ENCODE peak calls at places on chromosomes 6 and 20, in six cellular contexts. P is fibroblast of pulmonary artery, V is heart left ventricle, M is AG09309, D is tibial nerve, S is left ventricle myocardium inferior. U is an unnamed sample.

GRCh38 chr20:56519551-56519950 is 5.0 kb upstream of the FAM209A start:
- DNase-seq in P (no peak), V (no peak), M (no peak), D (no peak), S (no peak), U (no peak)

GRCh38 chr20:38748863-38749153 is 548 bp downstream of the ACTR5 start:
- DNase-seq in P (no peak), V (no peak), M (no peak), D (no peak), S (no peak), U (no peak)

GRCh38 chr20:31594558-31595379 is 10.3 kb upstream of the ID1 start:
- DNase-seq in P (no peak), V (peak), M (no peak), D (no peak), S (peak), U (no peak)

GRCh38 chr6:154397491-154398195 is 41.0 kb upstream of the IPCEF1 start:
- DNase-seq in P (no peak), V (no peak), M (no peak), D (no peak), S (no peak), U (no peak)

GRCh38 chr20:63171991-63172390 is 43.9 kb downstream of the YTHDF1 start:
- DNase-seq in P (no peak), V (no peak), M (no peak), D (no peak), S (no peak), U (no peak)

GRCh38 chr20:59175861-59176260 is 12.2 kb downstream of the ZNF831 start:
- DNase-seq in P (no peak), V (no peak), M (no peak), D (no peak), S (no peak), U (no peak)

GRCh38 chr20:25220021-25220730 is 24.7 kb downstream of the ENTPD6 start:
- DNase-seq in P (no peak), V (no peak), M (no peak), D (peak), S (no peak), U (no peak)

GRCh38 chr6:113172531-113172966 is 684.6 kb upstream of the MARCKS start:
- DNase-seq in P (peak), V (peak), M (no peak), D (no peak), S (peak), U (peak)

GRCh38 chr20:54197621-54198604 is 10.0 kb upstream of the PFDN4 start:
- DNase-seq in P (peak), V (no peak), M (peak), D (no peak), S (no peak), U (peak)

GRCh38 chr6:111996159-111996558 is 57.7 kb upstream of the CCN6 start:
- DNase-seq in P (no peak), V (no peak), M (no peak), D (no peak), S (no peak), U (no peak)

DNA sequence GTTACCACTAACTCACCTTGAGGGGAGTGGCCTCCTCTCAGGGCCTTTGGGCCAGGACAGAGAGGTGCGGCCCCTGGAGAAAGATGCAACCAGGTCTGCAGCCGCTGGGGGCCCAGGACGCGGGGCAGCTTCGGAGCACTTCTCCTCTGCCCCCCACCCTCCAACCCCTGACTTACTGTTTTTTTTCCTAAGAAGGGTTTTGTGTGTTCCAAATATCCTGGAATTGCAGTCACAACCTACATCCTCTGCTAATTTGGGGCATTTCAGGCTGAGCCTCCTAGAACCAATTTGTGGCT is 1.7 kb downstream of the LINC00237 start:
- DNase-seq in P (no peak), V (no peak), M (no peak), D (no peak), S (no peak), U (no peak)
- H3K4me3 ChIP-seq in P (no peak), V (no peak), M (no peak), D (no peak), S (no peak), U (no peak)

DNA sequence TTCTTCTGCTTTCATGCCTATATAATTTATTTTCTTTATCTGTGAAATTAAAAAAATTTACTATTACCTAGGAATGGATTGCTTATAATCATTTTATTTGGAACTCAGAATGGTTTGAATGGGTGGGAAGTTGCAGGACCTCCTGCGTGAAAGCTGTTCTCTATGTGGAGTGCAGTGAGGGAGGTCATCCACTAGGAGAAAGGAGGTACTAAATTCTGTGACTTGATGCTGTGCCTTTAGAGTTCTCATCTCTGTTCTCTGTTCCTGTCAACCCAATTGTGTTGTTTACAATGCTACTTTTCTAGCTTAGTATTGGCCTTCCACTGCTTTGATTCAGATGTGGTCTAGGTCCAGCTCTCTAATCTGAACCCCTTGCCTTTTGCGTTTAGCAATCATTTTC is 65.0 kb upstream of the HIVEP1 start:
- DNase-seq in P (no peak), V (no peak), M (no peak), D (no peak), S (no peak), U (no peak)
- TF ChIP-seq CTCF in P (peak), V (no peak), M (no peak), D (no peak), S (no peak), U (peak)

DNA sequence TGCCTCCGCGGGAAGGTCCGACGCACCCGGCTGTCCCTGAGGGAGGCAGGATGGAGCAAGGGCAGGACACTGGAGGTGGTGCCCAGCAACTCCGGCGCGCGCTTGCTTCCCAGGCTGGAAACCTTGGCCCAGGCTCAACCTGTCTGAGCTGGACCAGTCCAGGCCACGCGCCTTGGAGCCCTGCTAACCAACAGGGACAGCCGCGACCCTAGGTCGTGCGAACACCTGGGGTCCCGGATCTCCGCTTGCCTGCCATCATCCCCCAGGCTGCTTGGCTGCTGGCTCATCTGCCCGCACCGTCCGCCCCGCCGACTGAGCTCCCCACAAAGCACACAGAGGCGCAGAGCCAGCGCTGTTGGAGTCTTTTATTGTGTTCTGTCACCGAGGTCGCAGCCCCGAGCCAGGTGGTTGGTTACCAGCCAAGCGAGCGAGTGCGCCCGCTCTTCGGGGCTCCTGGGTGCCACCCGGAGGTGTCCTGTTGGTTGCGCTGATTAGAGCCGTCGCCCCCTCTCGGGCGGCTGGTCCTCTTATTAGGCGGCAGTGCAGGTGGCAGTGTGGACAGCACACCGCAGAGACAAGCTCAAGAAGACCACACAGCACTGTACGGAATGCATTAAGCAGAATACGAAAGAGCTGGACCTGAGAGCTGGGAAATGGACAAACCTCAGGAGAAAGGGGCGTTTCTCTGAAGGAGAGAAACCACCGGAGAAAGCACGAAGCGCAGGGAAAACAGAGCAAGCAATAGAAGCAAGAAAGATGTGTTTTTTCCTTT is 3.8 kb downstream of the COL12A1 start:
- DNase-seq in P (peak), V (peak), M (no peak), D (peak), S (peak), U (no peak)
- H3K4me3 ChIP-seq in P (peak), V (peak), M (peak), D (peak), S (peak), U (peak)

DNA sequence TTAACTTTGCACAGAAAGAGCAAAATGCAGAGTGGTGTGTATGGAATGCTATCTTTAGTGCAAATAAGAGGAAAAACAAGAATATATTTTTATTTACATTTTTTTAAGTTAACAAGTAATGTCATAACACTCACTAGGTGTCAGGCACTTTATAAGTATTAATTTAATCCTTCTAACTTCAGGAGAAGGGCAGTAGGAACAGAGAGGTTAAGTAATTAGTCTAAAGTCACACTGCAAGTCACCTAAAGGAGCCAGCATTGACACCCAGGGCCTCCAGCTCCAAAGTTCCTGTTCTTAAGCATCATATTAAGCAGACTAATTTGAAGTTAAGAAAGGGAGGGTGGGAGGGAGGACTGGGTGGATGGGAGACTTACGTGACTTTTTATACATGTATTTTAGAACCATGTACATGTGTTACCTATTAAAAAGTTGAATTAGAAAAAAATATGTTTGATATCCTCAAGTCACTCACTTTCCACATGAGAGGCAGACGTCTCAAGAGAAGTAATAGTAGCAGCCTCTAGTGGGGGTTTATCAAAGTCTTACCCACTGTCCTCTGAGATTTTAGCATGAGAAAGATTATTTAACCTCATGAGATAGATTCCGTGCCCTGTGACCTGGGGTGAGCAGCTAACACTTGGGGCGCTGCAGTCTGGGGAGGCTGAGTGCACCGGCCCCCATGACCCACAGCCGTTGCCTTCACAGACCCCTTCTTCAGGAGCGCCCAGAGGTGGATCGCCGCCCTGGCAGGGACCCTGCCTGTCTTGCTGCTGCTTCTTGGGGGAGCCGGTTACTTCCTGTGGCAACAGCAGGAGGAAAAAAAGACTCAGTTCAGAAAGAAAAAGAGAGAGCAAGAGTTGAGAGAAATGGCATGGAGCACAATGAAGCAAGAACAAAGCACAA is 7.0 kb downstream of the BTN3A1 start:
- DNase-seq in P (no peak), V (no peak), M (no peak), D (no peak), S (no peak), U (no peak)
- TF ChIP-seq CTCF in P (no peak), V (no peak), M (no peak), D (no peak), S (no peak), U (no peak)

GRCh38 chr6:49327005-49327404 is 136.0 kb downstream of the MMUT start:
- DNase-seq in P (no peak), V (no peak), M (no peak), D (no peak), S (no peak), U (peak)

GRCh38 chr6:49326337-49326736 is 136.7 kb downstream of the MMUT start:
- DNase-seq in P (peak), V (no peak), M (peak), D (no peak), S (no peak), U (peak)

GRCh38 chr6:49327575-49327974 is 135.5 kb downstream of the MMUT start:
- DNase-seq in P (no peak), V (no peak), M (no peak), D (no peak), S (no peak), U (no peak)

GRCh38 chr6:49325901-49326300 is 137.2 kb downstream of the MMUT start:
- DNase-seq in P (peak), V (no peak), M (no peak), D (no peak), S (no peak), U (peak)

GRCh38 chr6:49328051-49328450 is 135.0 kb downstream of the MMUT start:
- DNase-seq in P (peak), V (no peak), M (no peak), D (no peak), S (no peak), U (peak)
- H3K4me3 ChIP-seq in P (no peak), V (no peak), M (no peak), D (no peak), S (no peak), U (no peak)

GRCh38 chr6:98764378-98764911 is 69.9 kb upstream of the POU3F2 start:
- DNase-seq in P (peak), V (no peak), M (no peak), D (no peak), S (no peak), U (peak)

GRCh38 chr6:98775205-98775604 is 59.2 kb upstream of the POU3F2 start:
- DNase-seq in P (no peak), V (no peak), M (no peak), D (no peak), S (no peak), U (no peak)

DNA sequence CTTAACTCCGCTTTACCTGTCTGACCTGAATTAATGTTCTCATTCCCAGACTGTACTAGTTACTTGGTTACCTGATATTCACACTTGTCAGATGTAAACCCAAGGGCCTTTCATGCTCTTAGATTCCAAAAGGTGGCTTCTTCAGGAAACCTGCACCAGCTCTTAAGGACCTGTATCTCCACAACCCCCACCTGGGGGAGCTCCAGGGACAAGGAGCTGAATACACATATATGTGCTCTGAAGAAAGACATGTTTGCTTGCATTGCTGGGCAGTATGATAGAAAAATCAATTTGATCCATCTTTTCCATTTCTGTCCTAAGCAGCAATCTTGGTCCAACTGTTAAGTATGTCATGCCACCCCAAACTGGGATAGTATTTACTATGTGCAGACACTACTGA is 64.8 kb upstream of the POU3F2 start:
- DNase-seq in P (peak), V (no peak), M (no peak), D (no peak), S (no peak), U (peak)
- TF ChIP-seq CTCF in P (peak), V (no peak), M (no peak), D (no peak), S (peak), U (no peak)

U was measured in fibroblast of the aortic adventitia.